ENCODE peak calls at places on chromosomes 4 and X, in ten cellular contexts. L, C, K, N, A, X, G, H, O and W are unnamed samples.

GRCh38 chr4:79535516-79535915 is 127.5 kb upstream of the GK2 start:
- DNase-seq in X (no peak), K (no peak), H (no peak), G (no peak), O (no peak), N (no peak), C (no peak), L (no peak), A (no peak), W (no peak)

GRCh38 chr4:25904748-25905082 is 9.3 kb upstream of the SMIM20 start:
- DNase-seq in X (no peak), K (no peak), N (no peak), C (no peak), O (no peak), H (no peak), L (no peak), A (no peak), G (no peak), W (peak; percentile 55)

GRCh38 chr4:166169111-166169510 is 296.1 kb downstream of the TLL1 start:
- DNase-seq in K (no peak), A (no peak), O (peak; percentile 23), H (peak; percentile 36), G (no peak), X (no peak), C (peak; percentile 61), N (peak; percentile 50), L (no peak), W (peak; percentile 15)

GRCh38 chrX:103376118-103376978 is at the start of gene BEX3:
- DNase-seq in C (peak; percentile 63), L (peak; percentile 77), O (no peak), G (peak; percentile 65), N (peak; percentile 29), X (peak; percentile 55), A (peak; percentile 52), H (peak; percentile 56), K (peak; percentile 69), W (peak; percentile 26)

GRCh38 chr4:153207561-153207960 is 3.3 kb downstream of the TRIM2 start:
- DNase-seq in A (peak; percentile 16), G (no peak), N (peak; percentile 46), X (peak; percentile 33), K (no peak), O (no peak), L (no peak), C (peak; percentile 58), H (peak; percentile 55), W (no peak)

GRCh38 chr4:7021930-7022658 is 21.1 kb upstream of the TADA2B start:
- DNase-seq in K (no peak), A (peak; percentile 58), X (no peak), C (peak; percentile 97), G (no peak), O (peak; percentile 69), L (no peak), H (peak; percentile 35), N (peak; percentile 77), W (no peak)

GRCh38 chr4:73675623-73676022 is 55.4 kb upstream of the RASSF6 start:
- DNase-seq in G (no peak), A (no peak), O (peak; percentile 23), X (no peak), L (no peak), C (no peak), N (no peak), K (no peak), H (no peak), W (no peak)

GRCh38 chr4:1499465-1499864 is 93.2 kb upstream of the NKX1-1 start:
- DNase-seq in O (no peak), K (no peak), X (no peak), C (no peak), L (no peak), A (no peak), N (no peak), H (no peak), G (no peak), W (no peak)

GRCh38 chr4:2412534-2412884 is 5.9 kb downstream of the ZFYVE28 start:
- DNase-seq in X (no peak), O (no peak), G (no peak), C (no peak), K (no peak), N (no peak), L (no peak), A (no peak), H (no peak), W (no peak)

GRCh38 chr4:185396724-185397402 is at the start of gene ANKRD37:
- DNase-seq in L (peak; percentile 40), A (peak; percentile 69), H (peak; percentile 53), G (peak; percentile 45), N (peak; percentile 41), K (no peak), X (peak; percentile 69), O (peak; percentile 76), C (no peak), W (no peak)

GRCh38 chr4:159169903-159170302 is 67.0 kb downstream of the RAPGEF2 start:
- DNase-seq in H (no peak), C (no peak), K (no peak), O (no peak), N (no peak), A (no peak), G (no peak), X (no peak), L (no peak), W (no peak)

GRCh38 chrX:99795495-99795894 is 614.6 kb downstream of the PCDH19 start:
- DNase-seq in K (no peak), O (no peak), H (no peak), C (no peak), L (no peak), X (no peak), G (peak; percentile 8), A (no peak), N (no peak), W (no peak)

GRCh38 chrX:68822641-68823410 is 6.0 kb upstream of the EFNB1 start:
- DNase-seq in K (no peak), X (peak; percentile 28), L (peak; percentile 28), O (no peak), G (peak; percentile 62), N (peak; percentile 65), A (peak; percentile 40), H (peak; percentile 60), C (peak; percentile 66), W (peak; percentile 18)

GRCh38 chr4:102363033-102363432 is 17.8 kb upstream of the SLC39A8 start:
- DNase-seq in H (no peak), X (no peak), K (no peak), L (no peak), O (no peak), C (no peak), N (no peak), A (no peak), G (no peak), W (no peak)